ENCODE peak calls at places on chromosomes 4 and X, in ten cellular contexts. D is heart right ventricle; K is SK-N-SH treated with all-trans-retinoic acid at 6 μM for 48 hours; N is A549; X is activated CD8-positive, alpha-beta T cell treated with anti-CD3 and anti-CD28 coated beads for 36 hours; H is stimulated activated effector memory CD8-positive, alpha-beta T cell treated with anti-CD3 and anti-CD28 coated beads, Interleukin-12 subunit alpha, Interleukin-12 subunit beta, amount 100 ng/mL, for 72 hours; I is PC-3; Z is right cardiac atrium; L is right lobe of liver; O is B cell. S is an unnamed sample.

GRCh38 chrX:65750674-65751469 is 83.4 kb downstream of the MSN start:
- ATAC-seq in Z (no peak), I (no peak), K (no peak), N (peak), L (peak), O (no peak), X (peak), D (no peak), H (peak), S (no peak)

GRCh38 chr4:98565646-98566403 is 92.6 kb downstream of the TSPAN5 start:
- ATAC-seq in H (no peak), K (no peak), I (no peak), D (no peak), N (no peak), O (no peak), Z (peak), L (no peak), X (no peak), S (no peak)

GRCh38 chrX:19739683-19740082 is 147.7 kb downstream of the SH3KBP1 start:
- ATAC-seq in L (peak), X (peak), H (peak), K (peak), O (peak), Z (peak), I (peak), N (peak), D (peak), S (peak)

GRCh38 chr4:1099270-1099669 is 14.1 kb downstream of the RNF212 start:
- ATAC-seq in O (no peak), L (no peak), D (no peak), N (no peak), K (no peak), I (no peak), X (no peak), Z (no peak), H (no peak), S (no peak)

GRCh38 chrX:155767101-155767878 is 113.9 kb upstream of the VAMP7 start:
- ATAC-seq in D (peak), Z (peak), K (peak), H (peak), X (peak), O (peak), L (peak), N (peak), I (no peak), S (peak)

GRCh38 chrX:129779747-129780146 is at the start of gene SASH3:
- ATAC-seq in K (no peak), D (peak), X (peak), H (peak), I (no peak), Z (peak), L (peak), O (peak), N (no peak), S (peak)

GRCh38 chrX:72635930-72636329 is 63.3 kb upstream of the HDAC8 start:
- ATAC-seq in N (no peak), I (no peak), O (no peak), K (no peak), X (no peak), Z (no peak), H (no peak), L (peak), D (no peak), S (no peak)

GRCh38 chrX:53798281-53798680 is 111.8 kb upstream of the HUWE1 start:
- ATAC-seq in Z (no peak), N (no peak), K (no peak), L (no peak), H (peak), D (no peak), X (peak), I (no peak), O (no peak), S (no peak)

GRCh38 chr4:142883433-142883832 is 37.3 kb upstream of the INPP4B start:
- ATAC-seq in H (no peak), Z (no peak), K (peak), N (no peak), X (no peak), O (no peak), D (no peak), L (no peak), I (peak), S (no peak)

GRCh38 chrX:23745786-23746185 is 2.7 kb upstream of the ACOT9 start:
- ATAC-seq in N (no peak), D (no peak), Z (no peak), O (no peak), X (no peak), K (no peak), H (no peak), I (no peak), L (no peak), S (no peak)

GRCh38 chr4:80492761-80493160 is 157.2 kb downstream of the CFAP299 start:
- ATAC-seq in L (peak), O (peak), K (no peak), X (peak), I (peak), Z (no peak), D (peak), N (no peak), H (peak), S (peak)

GRCh38 chrX:100659431-100660137 is 15.6 kb downstream of the SRPX2 start:
- ATAC-seq in D (no peak), L (peak), H (no peak), N (no peak), O (no peak), Z (no peak), X (no peak), K (no peak), I (no peak), S (no peak)

GRCh38 chr4:113823291-113823659 is 61.7 kb upstream of the CAMK2D start:
- ATAC-seq in H (peak), X (no peak), O (no peak), L (peak), K (no peak), I (no peak), D (no peak), N (no peak), Z (no peak), S (no peak)

GRCh38 chr4:138007572-138007971 is 234.6 kb downstream of the SLC7A11 start:
- ATAC-seq in N (peak), I (no peak), H (no peak), X (no peak), O (no peak), L (no peak), K (no peak), D (no peak), Z (no peak), S (no peak)

GRCh38 chr4:1568855-1569460 is 115.2 kb downstream of the FAM53A start:
- ATAC-seq in D (no peak), X (no peak), I (no peak), Z (no peak), H (no peak), K (no peak), O (no peak), N (no peak), L (peak), S (no peak)

GRCh38 chr4:138535316-138535715 is 293.2 kb upstream of the SLC7A11 start:
- ATAC-seq in D (no peak), I (no peak), N (no peak), X (no peak), L (no peak), K (no peak), H (no peak), Z (no peak), O (no peak), S (no peak)